ENCODE peak calls at places on chromosomes 3 and 15, in nine cellular contexts. E is Peyer's patch, M is aorta, S is psoas muscle, F is thoracic aorta, D is tibial artery, G is ovary, Q is H9, I is fibroblast of lung. U is an unnamed sample. For H3K4me1, the result is how much of the 10 kb centered on the place peaks cover.

GRCh38 chr3:54691230-54691900 is 236.5 kb downstream of the LRTM1 start:
- DNase-seq in E (no peak), M (no peak), S (no peak), F (no peak), D (no peak), G (peak), Q (no peak), I (peak), U (no peak)

GRCh38 chr3:96491868-96492267 is 322.5 kb upstream of the EPHA6 start:
- DNase-seq in E (no peak), M (no peak), S (no peak), F (no peak), D (no peak), G (no peak), Q (no peak), I (no peak), U (no peak)

GRCh38 chr3:128707935-128708494 is 18.0 kb upstream of the RAB7A start:
- DNase-seq in E (no peak), M (no peak), S (no peak), F (no peak), D (no peak), G (no peak), Q (no peak), I (no peak), U (no peak)

GRCh38 chr3:113615976-113616375 is 80.5 kb downstream of the USF3 start:
- DNase-seq in E (no peak), M (peak), S (no peak), F (no peak), D (peak), G (no peak), Q (no peak), I (peak), U (no peak)

GRCh38 chr3:46926039-46926438 is 48.5 kb downstream of the PTH1R start:
- DNase-seq in E (no peak), M (peak), S (peak), F (no peak), D (peak), G (peak), Q (no peak), I (peak), U (peak)

GRCh38 chr15:40070166-40070557 is 31.2 kb upstream of the SRP14 start:
- DNase-seq in E (no peak), M (no peak), S (no peak), F (no peak), D (no peak), G (no peak), Q (no peak), I (no peak), U (no peak)

GRCh38 chr3:66338927-66339326 is 118.1 kb downstream of the SLC25A26 start:
- DNase-seq in E (no peak), M (no peak), S (no peak), F (no peak), D (no peak), G (no peak), Q (no peak), I (no peak), U (no peak)

GRCh38 chr15:27086146-27086545 is 115.2 kb downstream of the GABRG3 start:
- DNase-seq in E (no peak), M (no peak), S (no peak), F (no peak), D (no peak), G (no peak), Q (no peak), I (no peak), U (no peak)

GRCh38 chr15:91849749-91850161 is 3.8 kb upstream of the SLCO3A1 start:
- DNase-seq in E (no peak), M (no peak), S (no peak), F (no peak), D (no peak), G (no peak), Q (no peak), I (peak), U (no peak)

GRCh38 chr3:122760457-122761271 is 33.0 kb downstream of the HSPBAP1 start:
- DNase-seq in E (no peak), M (no peak), S (no peak), F (no peak), D (no peak), G (no peak), Q (peak), I (no peak), U (no peak)

GRCh38 chr3:177470200-177470941 is 273.1 kb upstream of the TBL1XR1 start:
- DNase-seq in E (no peak), M (no peak), S (no peak), F (no peak), D (no peak), G (no peak), Q (no peak), I (no peak), U (no peak)

GRCh38 chr3:182241777-182242556 is 530.2 kb downstream of the SOX2 start:
- DNase-seq in E (no peak), M (no peak), S (peak), F (no peak), D (peak), G (peak), Q (no peak), I (peak), U (peak)

GRCh38 chr15:78047631-78048409 is 29.7 kb downstream of the TBC1D2B start:
- DNase-seq in E (peak), M (no peak), S (no peak), F (no peak), D (peak), G (no peak), Q (no peak), I (peak), U (no peak)

GRCh38 chr3:160677459-160677901 is 520 bp downstream of the ARL14 start:
- DNase-seq in E (no peak), M (no peak), S (no peak), F (no peak), D (no peak), G (no peak), Q (no peak), I (no peak), U (no peak)

GRCh38 chr3:159605776-159606175 is 382.9 kb upstream of the IL12A start:
- DNase-seq in E (no peak), M (no peak), S (no peak), F (no peak), D (no peak), G (no peak), Q (no peak), I (no peak), U (no peak)

GRCh38 chr15:40271915-40272712 is 10.8 kb downstream of the ANKRD63 start:
- DNase-seq in E (no peak), M (no peak), S (no peak), F (no peak), D (no peak), G (no peak), Q (no peak), I (no peak), U (no peak)

GRCh38 chr3:71921036-71921435 is 136.1 kb upstream of the PROK2 start:
- DNase-seq in E (no peak), M (no peak), S (no peak), F (no peak), D (no peak), G (no peak), Q (no peak), I (no peak), U (no peak)

GRCh38 chr3:149388714-149389417 is 11.4 kb upstream of the TM4SF1 start:
- DNase-seq in E (no peak), M (no peak), S (no peak), F (no peak), D (no peak), G (no peak), Q (no peak), I (no peak), U (no peak)

GRCh38 chr15:81492303-81492702 is 118.3 kb upstream of the TMC3 start:
- DNase-seq in E (no peak), M (no peak), S (no peak), F (no peak), D (no peak), G (no peak), Q (no peak), I (peak), U (no peak)

GRCh38 chr3:173066044-173066679 is 74.9 kb downstream of the SPATA16 start:
- DNase-seq in E (no peak), M (no peak), S (no peak), F (no peak), D (no peak), G (no peak), Q (no peak), I (peak), U (no peak)

GRCh38 chr3:101897013-101897412 is 47.7 kb downstream of the NFKBIZ start:
- DNase-seq in E (no peak), M (no peak), S (no peak), F (no peak), D (no peak), G (no peak), Q (no peak), I (no peak), U (no peak)
- H3K27ac ChIP-seq in E (no peak), M (no peak), S (no peak), F (no peak), D (no peak), G (no peak), Q (no peak), I (no peak), U (no peak)

GRCh38 chr15:74430510-74430951 is 3.2 kb downstream of the SEMA7A start:
- DNase-seq in E (no peak), M (no peak), S (no peak), F (no peak), D (no peak), G (no peak), Q (no peak), I (no peak), U (no peak)
- H3K4me1 ChIP-seq in E (under half), M (under half), S (under half), F (under half), D (under half), G (under half), Q (under half), I (under half), U (under half)

DNA sequence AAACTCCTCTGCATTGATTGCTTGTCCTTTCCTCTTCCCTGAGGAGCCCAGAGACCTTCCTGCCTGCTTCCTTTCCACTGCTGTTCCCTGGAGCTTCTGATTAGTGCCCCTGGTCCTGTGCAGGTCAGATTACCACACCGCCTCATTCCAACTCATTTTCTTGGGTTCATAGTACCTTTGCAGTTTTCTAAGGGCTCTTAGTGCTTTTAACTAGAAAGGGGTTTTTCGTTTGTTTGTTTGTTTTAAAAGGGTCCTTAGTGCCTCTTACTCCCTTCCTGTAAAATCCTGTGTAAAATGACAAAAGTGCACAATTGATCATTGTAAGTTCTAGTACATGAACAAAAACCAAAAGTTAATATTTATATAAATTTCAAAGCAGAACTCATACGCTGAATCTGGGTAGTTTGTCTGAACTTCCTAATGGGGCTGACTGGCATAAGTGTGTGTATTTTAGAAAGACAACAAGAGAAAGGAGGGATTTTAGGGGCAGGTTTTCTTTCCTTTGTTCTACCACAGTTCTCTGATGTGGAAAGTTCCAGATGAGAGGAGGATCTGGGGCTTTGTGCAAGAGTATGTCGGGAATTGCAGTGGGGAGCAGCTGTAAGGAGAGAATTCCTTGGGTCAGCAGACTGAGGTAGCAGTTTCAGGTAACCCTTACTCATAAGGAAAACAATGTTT is 30.6 kb downstream of the SNRK start:
- DNase-seq in E (no peak), M (no peak), S (no peak), F (no peak), D (no peak), G (no peak), Q (no peak), I (no peak), U (no peak)
- H3K27ac ChIP-seq in E (no peak), M (no peak), S (peak), F (no peak), D (no peak), G (no peak), Q (no peak), I (no peak), U (peak)

DNA sequence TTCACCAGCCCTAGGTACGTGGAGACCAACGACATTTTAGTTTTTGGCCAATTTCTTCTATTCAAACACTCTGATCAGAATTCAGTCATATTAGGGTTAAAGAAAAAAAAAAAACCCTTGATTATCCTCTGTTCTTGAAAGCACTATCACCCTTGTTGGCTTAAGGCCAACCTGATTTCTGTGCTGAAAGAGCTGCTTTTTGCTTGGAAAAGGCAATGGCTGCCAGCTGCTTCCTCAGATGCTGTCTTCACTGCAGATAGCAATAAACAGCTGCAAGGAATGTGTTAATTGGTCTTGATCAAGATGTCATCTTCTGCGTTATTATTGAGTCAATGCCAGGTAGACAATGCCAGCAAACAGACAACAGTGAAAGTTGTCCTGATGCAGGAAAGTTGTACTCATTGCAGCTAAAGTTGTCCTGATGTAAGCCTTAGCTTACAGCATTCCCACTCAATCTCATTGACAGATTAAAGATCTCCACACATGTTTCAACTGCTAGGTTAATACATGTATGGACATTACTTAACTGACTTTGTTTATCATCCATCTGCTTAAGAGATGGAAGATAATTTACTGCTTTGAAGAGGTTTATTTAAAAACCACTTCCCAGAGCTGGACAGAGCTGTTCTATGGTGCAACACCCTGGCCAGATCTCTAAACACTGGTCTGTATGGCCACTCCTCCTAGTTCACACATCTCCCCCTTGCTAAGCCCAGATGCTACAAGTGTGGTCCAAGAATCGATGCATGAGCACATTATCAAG is 251.0 kb upstream of the MCTP2 start:
- DNase-seq in E (no peak), M (no peak), S (no peak), F (no peak), D (no peak), G (no peak), Q (no peak), I (no peak), U (no peak)
- H3K4me1 ChIP-seq in E (under half), M (under half), S (under half), F (under half), D (under half), G (under half), Q (under half), I (under half), U (under half)

GRCh38 chr15:72340366-72340765 is 20.4 kb upstream of the CELF6 start:
- DNase-seq in E (no peak), M (no peak), S (no peak), F (no peak), D (no peak), G (no peak), Q (no peak), I (peak), U (no peak)

GRCh38 chr15:72341361-72341760 is 21.4 kb upstream of the CELF6 start:
- DNase-seq in E (no peak), M (no peak), S (no peak), F (no peak), D (no peak), G (no peak), Q (peak), I (no peak), U (no peak)

GRCh38 chr15:72338148-72338547 is 18.2 kb upstream of the CELF6 start:
- DNase-seq in E (no peak), M (no peak), S (no peak), F (no peak), D (no peak), G (no peak), Q (no peak), I (no peak), U (no peak)

GRCh38 chr15:72339777-72340177 is 19.8 kb upstream of the CELF6 start:
- DNase-seq in E (no peak), M (no peak), S (no peak), F (no peak), D (peak), G (no peak), Q (no peak), I (peak), U (no peak)

DNA sequence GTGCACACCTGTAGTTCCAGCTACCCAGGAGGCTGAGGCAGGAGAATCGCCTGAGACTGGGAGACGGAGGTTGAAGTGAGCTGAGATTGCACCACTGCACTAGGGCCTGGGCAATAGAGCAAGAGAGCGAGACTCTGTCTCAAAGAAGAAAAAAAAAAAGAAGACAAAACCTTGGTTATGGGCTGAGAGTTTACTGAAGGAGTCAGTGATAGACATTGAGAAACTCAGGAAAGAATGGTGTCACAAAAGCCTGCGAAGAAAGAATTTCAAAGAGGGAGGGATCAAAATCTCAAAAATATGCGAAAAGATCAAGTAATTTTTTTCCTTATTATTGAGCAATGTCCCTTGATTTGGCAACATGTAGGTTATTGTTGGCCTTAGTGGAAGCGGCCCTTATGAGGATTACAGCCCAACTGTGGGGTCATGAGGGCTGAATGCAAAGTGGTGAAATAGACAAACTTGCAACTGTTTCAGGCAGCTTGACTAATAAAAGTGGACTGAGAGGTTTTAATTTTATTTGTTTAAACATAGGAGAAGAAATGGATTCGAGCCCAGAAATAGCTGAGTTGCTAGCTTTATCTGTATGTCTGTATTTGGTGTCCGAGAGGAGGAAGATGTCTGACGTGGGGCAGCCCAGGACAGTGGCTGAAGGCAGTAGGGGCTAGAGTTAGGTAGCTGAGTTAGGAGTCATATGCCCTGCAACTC is 18.8 kb upstream of the CELF6 start:
- DNase-seq in E (no peak), M (no peak), S (no peak), F (no peak), D (peak), G (no peak), Q (no peak), I (peak), U (no peak)
- H3K27ac ChIP-seq in E (peak), M (no peak), S (no peak), F (no peak), D (peak), G (peak), Q (no peak), I (peak), U (no peak)

GRCh38 chr3:11407644-11408043 is 135.4 kb downstream of the ATG7 start:
- DNase-seq in E (no peak), M (no peak), S (no peak), F (no peak), D (no peak), G (no peak), Q (no peak), I (no peak), U (no peak)
- H3K4me1 ChIP-seq in E (under half), M (under half), S (under half), F (under half), D (under half), G (under half), Q (under half), I (under half), U (under half)

DNA sequence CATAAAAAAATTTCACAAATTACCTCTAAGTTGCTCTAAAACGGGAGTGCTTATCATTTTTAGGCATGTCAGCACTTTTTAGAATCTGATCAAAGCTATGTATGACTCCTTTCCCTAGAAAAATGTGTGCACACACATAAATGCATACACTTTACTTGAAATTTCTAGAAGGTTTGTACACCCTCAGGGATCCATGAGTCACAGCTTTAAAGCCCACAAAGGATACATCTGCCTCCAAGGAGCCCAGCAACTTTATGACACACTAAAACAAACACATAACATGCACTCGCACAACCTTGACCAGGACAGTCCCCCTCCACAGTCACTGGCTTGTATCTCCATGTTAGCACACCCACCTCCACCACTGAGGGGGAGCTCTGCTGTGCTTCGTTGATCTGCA is 721.9 kb upstream of the CFAP20DC start:
- DNase-seq in E (no peak), M (no peak), S (no peak), F (no peak), D (no peak), G (no peak), Q (no peak), I (peak), U (no peak)
- H3K27ac ChIP-seq in E (no peak), M (no peak), S (no peak), F (no peak), D (no peak), G (no peak), Q (no peak), I (no peak), U (no peak)

GRCh38 chr15:31374489-31374888 is 47.9 kb downstream of the KLF13 start:
- DNase-seq in E (no peak), M (no peak), S (no peak), F (no peak), D (no peak), G (no peak), Q (no peak), I (no peak), U (no peak)
- H3K4me1 ChIP-seq in E (half or more), M (under half), S (under half), F (under half), D (under half), G (under half), Q (under half), I (under half), U (half or more)

GRCh38 chr3:143203848-143204247 is 84.3 kb downstream of the CHST2 start:
- DNase-seq in E (no peak), M (no peak), S (no peak), F (no peak), D (no peak), G (no peak), Q (no peak), I (no peak), U (no peak)

GRCh38 chr3:143207338-143207961 is 87.9 kb downstream of the CHST2 start:
- DNase-seq in E (peak), M (no peak), S (no peak), F (no peak), D (no peak), G (no peak), Q (no peak), I (peak), U (no peak)

GRCh38 chr3:143206955-143207337 is 87.4 kb downstream of the CHST2 start:
- DNase-seq in E (no peak), M (no peak), S (no peak), F (no peak), D (no peak), G (no peak), Q (no peak), I (no peak), U (no peak)

GRCh38 chr3:143208976-143209714 is 89.6 kb downstream of the CHST2 start:
- DNase-seq in E (no peak), M (no peak), S (no peak), F (no peak), D (no peak), G (no peak), Q (no peak), I (no peak), U (no peak)

GRCh38 chr3:143209715-143210059 is 90.1 kb downstream of the CHST2 start:
- DNase-seq in E (no peak), M (no peak), S (no peak), F (no peak), D (no peak), G (no peak), Q (no peak), I (no peak), U (no peak)
- H3K27ac ChIP-seq in E (no peak), M (no peak), S (no peak), F (no peak), D (no peak), G (no peak), Q (no peak), I (no peak), U (no peak)

U was measured in gastrocnemius medialis.